ENCODE peak calls at places on chromosomes 12 and 14, in four cellular contexts. D is WTC11, K is HepG2, H is K562. W is an unnamed sample.

GRCh38 chr12:103308396-103308795 is 187.4 kb downstream of the C12orf42 start:
- DNase-seq in K (no peak), D (no peak), H (no peak), W (no peak)

GRCh38 chr14:70698288-70698687 is 56.6 kb downstream of the TTC9 start:
- DNase-seq in H (peak), D (no peak), K (peak), W (no peak)

GRCh38 chr12:56941299-56942017 is 7.2 kb upstream of the SDR9C7 start:
- DNase-seq in K (peak), H (peak), D (no peak), W (no peak)

GRCh38 chr14:83255015-83255726 is 1721.5 kb upstream of the SEL1L start:
- DNase-seq in K (no peak), H (no peak), D (no peak), W (no peak)

GRCh38 chr12:59453461-59453860 is 142.4 kb upstream of the SLC16A7 start:
- DNase-seq in D (no peak), K (no peak), H (no peak), W (no peak)

GRCh38 chr12:119334459-119335170 is at the start of gene CCDC60:
- DNase-seq in K (no peak), H (peak), D (peak), W (peak)

GRCh38 chr12:28814246-28814645 is 334.8 kb upstream of the FAR2 start:
- DNase-seq in D (no peak), H (no peak), K (no peak), W (no peak)

GRCh38 chr12:57793920-57794319 is 11.3 kb downstream of the TSFM start:
- DNase-seq in K (no peak), H (no peak), D (no peak), W (no peak)

GRCh38 chr12:106179086-106179485 is 40.3 kb upstream of the NUAK1 start:
- DNase-seq in K (peak), H (no peak), D (no peak), W (peak)

GRCh38 chr12:111434680-111435338 is 29.1 kb downstream of the SH2B3 start:
- DNase-seq in H (no peak), K (no peak), D (no peak), W (no peak)

GRCh38 chr14:58944226-58944769 is 244.2 kb upstream of the DAAM1 start:
- DNase-seq in K (no peak), H (no peak), D (peak), W (peak)

GRCh38 chr12:109581856-109582255 is 8.3 kb downstream of the MVK start:
- DNase-seq in K (no peak), D (no peak), H (no peak), W (no peak)

GRCh38 chr14:90740946-90741681 is 75.1 kb downstream of the TTC7B start:
- DNase-seq in H (no peak), D (no peak), K (no peak), W (no peak)

GRCh38 chr12:40515041-40515825 is 177.0 kb upstream of the CNTN1 start:
- DNase-seq in D (no peak), K (no peak), H (no peak), W (no peak)

GRCh38 chr12:56084958-56085543 is 5.1 kb downstream of the ERBB3 start:
- DNase-seq in D (peak), K (no peak), H (peak), W (peak)

GRCh38 chr14:37165794-37166193 is 6.6 kb downstream of the SLC25A21 start:
- DNase-seq in H (no peak), D (no peak), K (no peak), W (no peak)

GRCh38 chr12:69935651-69936100 is 110.6 kb downstream of the MYRFL start:
- DNase-seq in K (no peak), H (no peak), D (no peak), W (no peak)

GRCh38 chr12:25433024-25433423 is 120.1 kb downstream of the LMNTD1 start:
- DNase-seq in K (no peak), H (no peak), D (no peak), W (no peak)

GRCh38 chr12:74441872-74442271 is 95.8 kb upstream of the ATXN7L3B start:
- DNase-seq in H (no peak), K (no peak), D (no peak), W (no peak)

GRCh38 chr12:12503384-12504078 is 59.1 kb downstream of the DUSP16 start:
- DNase-seq in K (no peak), D (peak), H (no peak), W (no peak)

GRCh38 chr12:48199784-48200198 is 3.3 kb downstream of the OR10AD1 start:
- DNase-seq in D (no peak), K (no peak), H (no peak), W (no peak)

GRCh38 chr14:92173668-92174067 is 51.9 kb downstream of the CPSF2 start:
- DNase-seq in H (no peak), K (no peak), D (no peak), W (no peak)

GRCh38 chr12:39070775-39071174 is 165.4 kb upstream of the CPNE8 start:
- DNase-seq in H (no peak), K (no peak), D (no peak), W (no peak)

GRCh38 chr12:122023339-122024131 is 1.9 kb downstream of the BCL7A start:
- DNase-seq in H (peak), K (peak), D (peak), W (peak)

GRCh38 chr12:132147423-132148367 is 3.4 kb downstream of the NOC4L start:
- DNase-seq in D (no peak), H (no peak), K (no peak), W (no peak)

GRCh38 chr12:29591140-29592020 is 93.9 kb upstream of the OVCH1 start:
- DNase-seq in H (peak), D (peak), K (no peak), W (no peak)

GRCh38 chr14:70714055-70714550 is 72.4 kb downstream of the TTC9 start:
- DNase-seq in D (peak), K (peak), H (peak), W (peak)

GRCh38 chr12:38160318-38161122 is 156.1 kb upstream of the ALG10B start:
- DNase-seq in H (no peak), K (no peak), D (no peak), W (no peak)

GRCh38 chr14:99127651-99128167 is 144.3 kb downstream of the BCL11B start:
- DNase-seq in K (no peak), D (no peak), H (no peak), W (peak)

GRCh38 chr14:66088661-66089060 is 397.5 kb upstream of the CCDC196 start:
- DNase-seq in K (no peak), D (no peak), H (no peak), W (no peak)

GRCh38 chr12:6039894-6040601 is 84.4 kb downstream of the VWF start:
- DNase-seq in D (peak), K (peak), H (peak), W (peak)

GRCh38 chr14:99983251-99984012 is 81.8 kb upstream of the EVL start:
- DNase-seq in K (no peak), H (no peak), D (no peak), W (no peak)

GRCh38 chr12:111340231-111340630 is 28.7 kb downstream of the PHETA1 start:
- DNase-seq in K (no peak), H (no peak), D (no peak), W (no peak)

GRCh38 chr12:54200412-54200811 is 11.6 kb upstream of the SMUG1 start:
- DNase-seq in H (peak), K (no peak), D (no peak), W (no peak)

GRCh38 chr14:72736348-72736747 is 157.6 kb downstream of the DPF3 start:
- DNase-seq in K (peak), D (no peak), H (peak), W (no peak)

GRCh38 chr14:53850714-53851296 is 105.8 kb downstream of the BMP4 start:
- DNase-seq in H (no peak), D (no peak), K (peak), W (no peak)

GRCh38 chr12:107330901-107331431 is 237.6 kb upstream of the CRY1 start:
- DNase-seq in H (no peak), D (no peak), K (no peak), W (no peak)
- TF ChIP-seq ELF4 in H (no peak), D (no peak), K (no peak), W (no peak)

GRCh38 chr14:69685716-69686115 is 74.3 kb downstream of the SUSD6 start:
- DNase-seq in D (no peak), K (peak), H (no peak), W (no peak)
- TF ChIP-seq ELF4 in D (no peak), K (no peak), H (no peak), W (no peak)

DNA sequence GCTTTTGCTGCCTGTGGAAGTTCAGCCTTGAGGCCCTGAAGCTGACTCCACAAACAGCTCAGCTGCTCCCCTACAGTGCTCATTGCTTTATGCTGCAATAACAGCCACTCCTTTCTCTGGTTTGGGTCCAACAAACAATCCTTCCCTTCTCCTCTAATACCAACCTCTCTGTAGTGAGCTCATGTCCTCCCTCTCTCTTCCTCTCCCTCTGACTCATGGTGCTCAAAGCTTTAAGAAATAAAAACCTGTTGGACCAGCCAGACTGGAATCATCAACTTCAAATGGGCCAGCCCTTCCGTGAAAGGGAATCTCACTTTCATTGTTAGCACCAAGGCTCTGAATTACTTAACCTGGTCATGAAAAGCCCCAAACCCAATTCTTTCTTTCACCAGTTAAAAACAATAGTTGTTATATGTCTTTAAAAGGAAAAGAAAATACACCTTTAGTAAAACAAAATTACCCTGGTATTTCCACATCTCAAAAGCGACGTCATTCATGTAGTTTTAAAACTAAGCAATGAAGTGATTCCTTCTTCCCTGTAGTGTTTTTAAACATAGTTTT is 126.4 kb downstream of the DUSP6 start:
- DNase-seq in H (no peak), D (no peak), K (no peak), W (no peak)
- TF ChIP-seq ELF4 in H (no peak), D (no peak), K (no peak), W (no peak)

DNA sequence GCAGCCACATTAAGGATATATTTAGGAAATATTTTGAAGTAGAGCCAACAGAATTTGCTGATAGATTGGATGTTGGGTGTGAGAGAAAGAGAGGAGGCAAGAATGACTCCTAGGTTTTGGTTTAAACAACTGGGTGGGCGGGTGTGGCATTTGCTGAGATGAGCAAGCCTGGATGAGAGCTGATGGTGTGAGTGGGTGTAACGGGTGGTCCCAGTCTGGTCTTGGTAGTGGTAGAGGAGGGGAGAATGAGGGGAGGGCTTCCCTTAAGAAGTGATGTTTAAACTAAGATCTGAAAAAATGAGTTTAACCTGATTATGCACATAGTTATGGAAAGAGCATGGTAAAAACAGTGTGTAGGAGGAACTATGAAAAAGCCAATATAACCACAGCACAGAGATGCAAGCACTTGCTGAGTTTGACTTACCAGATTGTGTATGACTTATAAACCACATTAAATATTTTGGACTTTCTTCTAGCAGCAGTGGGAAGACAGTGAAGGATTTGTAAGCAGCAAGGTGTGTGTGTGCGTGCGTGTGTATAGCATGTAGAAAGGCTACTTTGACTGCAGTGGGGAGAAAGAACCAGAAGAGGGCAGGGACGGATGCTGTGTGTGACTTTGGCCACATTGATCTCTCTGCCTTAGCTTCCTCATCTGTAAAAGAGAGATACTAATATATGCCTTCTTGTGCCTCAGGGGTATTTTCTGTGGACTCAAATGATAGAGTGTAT is 139.7 kb downstream of the PRIMA1 start:
- DNase-seq in H (peak), D (peak), K (peak), W (peak)
- TF ChIP-seq ELF4 in H (no peak), D (no peak), K (no peak), W (no peak)

GRCh38 chr14:101858791-101859537 is 97.5 kb downstream of the PPP2R5C start:
- DNase-seq in K (no peak), H (no peak), D (no peak), W (no peak)
- TF ChIP-seq ELF4 in K (no peak), H (no peak), D (no peak), W (no peak)

DNA sequence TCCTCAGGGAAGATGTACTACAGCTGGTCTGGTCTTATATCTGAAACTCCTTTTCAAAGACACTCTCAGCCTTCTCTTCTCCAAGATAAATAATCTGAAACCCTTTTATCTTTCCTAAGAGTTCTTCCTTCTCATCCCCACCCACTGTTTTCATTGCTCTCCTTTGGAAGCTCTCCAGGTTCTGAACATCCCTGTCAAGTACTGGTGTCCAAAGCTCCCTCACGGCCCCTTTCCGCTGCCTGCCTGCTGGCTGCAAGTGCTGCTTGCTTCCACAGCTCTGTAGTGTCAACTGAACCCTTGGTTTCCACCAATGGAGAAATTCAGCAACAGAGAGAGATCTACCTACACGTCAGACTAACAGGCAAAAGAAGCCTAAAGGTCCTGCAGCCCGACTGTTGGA is 6.6 kb upstream of the SLC6A13 start:
- DNase-seq in H (no peak), D (no peak), K (no peak), W (no peak)
- TF ChIP-seq ELF4 in H (no peak), D (no peak), K (no peak), W (no peak)

DNA sequence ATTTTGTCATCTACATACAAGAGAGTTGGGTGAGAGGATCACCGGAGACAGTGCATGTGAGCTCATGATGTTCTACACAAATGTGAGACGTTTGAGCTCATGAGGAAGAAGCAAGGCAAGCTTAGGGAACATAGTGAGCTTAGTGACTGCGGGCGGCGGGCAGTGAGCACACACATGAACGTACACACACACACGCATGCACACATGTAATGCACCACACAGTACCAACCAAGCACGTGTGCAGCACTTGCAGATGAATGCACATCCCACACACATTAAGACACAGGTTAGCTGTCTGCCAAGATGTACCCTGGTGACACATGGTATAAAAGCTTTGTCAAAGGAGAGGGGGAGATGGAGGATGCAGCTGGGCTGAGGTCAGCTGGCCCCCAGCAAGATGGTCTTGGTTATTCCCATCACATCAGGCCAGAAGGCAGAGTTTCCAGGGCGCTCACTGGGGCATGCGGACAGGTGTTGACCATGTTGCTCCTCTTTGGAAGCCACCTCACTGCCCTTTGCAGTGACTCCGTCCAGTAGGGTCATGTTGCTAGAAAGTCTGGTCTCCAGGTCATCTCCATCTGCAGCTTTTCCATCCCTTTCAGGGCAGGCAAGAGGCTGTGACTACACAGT is 8.7 kb upstream of the CACNA2D4 start:
- DNase-seq in D (no peak), K (no peak), H (no peak), W (no peak)
- TF ChIP-seq ELF4 in D (no peak), K (no peak), H (no peak), W (no peak)

GRCh38 chr14:69612014-69612758 is 790 bp downstream of the SUSD6 start:
- DNase-seq in D (peak), H (peak), K (no peak), W (peak)

GRCh38 chr14:69611264-69612013 is at the start of gene SUSD6:
- DNase-seq in H (peak), D (peak), K (peak), W (peak)

GRCh38 chr14:69614592-69614991 is 3.2 kb downstream of the SUSD6 start:
- DNase-seq in D (no peak), H (no peak), K (no peak), W (no peak)

GRCh38 chr14:69613312-69614073 is 2.1 kb downstream of the SUSD6 start:
- DNase-seq in D (no peak), K (no peak), H (no peak), W (no peak)

DNA sequence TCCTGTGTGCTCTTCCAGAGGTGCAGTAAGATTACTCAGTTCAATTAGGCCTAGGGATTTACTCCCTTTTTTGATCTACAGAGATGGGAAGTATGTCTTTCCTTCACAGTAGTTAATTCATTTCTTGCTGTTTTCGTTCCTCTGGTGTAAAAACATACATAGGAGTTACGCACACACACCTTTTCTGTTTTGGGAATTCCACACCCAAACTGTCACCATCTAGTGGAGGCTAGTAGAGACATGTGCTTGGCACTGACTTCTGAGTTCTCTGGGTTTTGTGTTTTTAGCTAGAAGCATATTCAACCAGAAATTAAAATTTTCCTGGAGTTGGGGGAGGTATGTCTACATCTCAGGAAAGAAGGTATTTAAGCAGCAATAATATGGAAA is 1.4 kb downstream of the SUSD6 start:
- DNase-seq in H (no peak), K (no peak), D (no peak), W (no peak)
- TF ChIP-seq ELF4 in H (no peak), K (no peak), D (no peak), W (no peak)

GRCh38 chr12:116502989-116503496 is 56.1 kb upstream of the MAP1LC3B2 start:
- DNase-seq in D (no peak), K (peak), H (no peak), W (no peak)

GRCh38 chr12:116513944-116514343 is 45.2 kb upstream of the MAP1LC3B2 start:
- DNase-seq in H (no peak), K (no peak), D (no peak), W (no peak)

GRCh38 chr12:116506697-116507064 is 52.5 kb upstream of the MAP1LC3B2 start:
- DNase-seq in D (no peak), K (no peak), H (no peak), W (no peak)

GRCh38 chr12:116504438-116504837 is 54.7 kb upstream of the MAP1LC3B2 start:
- DNase-seq in D (no peak), K (no peak), H (no peak), W (no peak)

GRCh38 chr12:116508145-116509121 is 50.7 kb upstream of the MAP1LC3B2 start:
- DNase-seq in H (peak), D (peak), K (no peak), W (no peak)
- TF ChIP-seq ELF4 in H (no peak), D (no peak), K (no peak), W (no peak)